ENCODE peak calls at places on chromosomes 2 and 18, in nine cellular contexts. One of them, this sample, is unnamed.

GRCh38 chr2:143901185-143901842 is 618.6 kb downstream of the ZEB2 start:
- DNase-seq in body of pancreas: no peak
- DNase-seq in CD8-positive, alpha-beta T cell: no peak
- DNase-seq in GM23338: no peak
- DNase-seq in GM12865: peak
- DNase-seq in A549: no peak
- DNase-seq in choroid plexus epithelial cell: peak
- DNase-seq in AG04449: peak
- DNase-seq in astrocyte of the spinal cord: peak
- DNase-seq in this sample: peak

GRCh38 chr2:29616569-29616968 is 304.8 kb downstream of the ALK start:
- DNase-seq in AG04449: no peak
- DNase-seq in GM23338: no peak
- DNase-seq in choroid plexus epithelial cell: no peak
- DNase-seq in body of pancreas: no peak
- DNase-seq in astrocyte of the spinal cord: no peak
- DNase-seq in A549: no peak
- DNase-seq in GM12865: no peak
- DNase-seq in CD8-positive, alpha-beta T cell: no peak
- DNase-seq in this sample: no peak

GRCh38 chr2:285506-285905 is 2.4 kb downstream of the ALKAL2 start:
- DNase-seq in body of pancreas: no peak
- DNase-seq in AG04449: peak
- DNase-seq in GM23338: peak
- DNase-seq in CD8-positive, alpha-beta T cell: no peak
- DNase-seq in GM12865: no peak
- DNase-seq in A549: no peak
- DNase-seq in choroid plexus epithelial cell: peak
- DNase-seq in astrocyte of the spinal cord: peak
- DNase-seq in this sample: no peak

GRCh38 chr18:50624981-50625380 is 65.1 kb downstream of the MAPK4 start:
- DNase-seq in GM12865: no peak
- DNase-seq in AG04449: no peak
- DNase-seq in choroid plexus epithelial cell: no peak
- DNase-seq in GM23338: no peak
- DNase-seq in astrocyte of the spinal cord: no peak
- DNase-seq in body of pancreas: no peak
- DNase-seq in CD8-positive, alpha-beta T cell: no peak
- DNase-seq in A549: no peak
- DNase-seq in this sample: no peak

GRCh38 chr18:63829886-63830285 is 54.7 kb downstream of the SERPINB7 start:
- DNase-seq in GM12865: no peak
- DNase-seq in CD8-positive, alpha-beta T cell: no peak
- DNase-seq in AG04449: no peak
- DNase-seq in choroid plexus epithelial cell: no peak
- DNase-seq in GM23338: no peak
- DNase-seq in astrocyte of the spinal cord: no peak
- DNase-seq in A549: no peak
- DNase-seq in body of pancreas: no peak
- DNase-seq in this sample: no peak

GRCh38 chr2:192126912-192127311 is 67.8 kb downstream of the TMEFF2 start:
- DNase-seq in A549: no peak
- DNase-seq in astrocyte of the spinal cord: no peak
- DNase-seq in body of pancreas: no peak
- DNase-seq in GM23338: no peak
- DNase-seq in AG04449: no peak
- DNase-seq in choroid plexus epithelial cell: no peak
- DNase-seq in GM12865: no peak
- DNase-seq in CD8-positive, alpha-beta T cell: no peak
- DNase-seq in this sample: no peak

GRCh38 chr2:181615086-181615635 is 41.7 kb downstream of the CERKL start:
- DNase-seq in astrocyte of the spinal cord: no peak
- DNase-seq in CD8-positive, alpha-beta T cell: no peak
- DNase-seq in AG04449: no peak
- DNase-seq in choroid plexus epithelial cell: no peak
- DNase-seq in GM12865: no peak
- DNase-seq in GM23338: no peak
- DNase-seq in body of pancreas: no peak
- DNase-seq in A549: no peak
- DNase-seq in this sample: no peak

GRCh38 chr2:85768713-85769112 is 14.9 kb downstream of the ATOH8 start:
- DNase-seq in GM23338: peak
- DNase-seq in AG04449: no peak
- DNase-seq in choroid plexus epithelial cell: peak
- DNase-seq in GM12865: no peak
- DNase-seq in body of pancreas: peak
- DNase-seq in A549: no peak
- DNase-seq in CD8-positive, alpha-beta T cell: no peak
- DNase-seq in astrocyte of the spinal cord: peak
- DNase-seq in this sample: no peak

DNA sequence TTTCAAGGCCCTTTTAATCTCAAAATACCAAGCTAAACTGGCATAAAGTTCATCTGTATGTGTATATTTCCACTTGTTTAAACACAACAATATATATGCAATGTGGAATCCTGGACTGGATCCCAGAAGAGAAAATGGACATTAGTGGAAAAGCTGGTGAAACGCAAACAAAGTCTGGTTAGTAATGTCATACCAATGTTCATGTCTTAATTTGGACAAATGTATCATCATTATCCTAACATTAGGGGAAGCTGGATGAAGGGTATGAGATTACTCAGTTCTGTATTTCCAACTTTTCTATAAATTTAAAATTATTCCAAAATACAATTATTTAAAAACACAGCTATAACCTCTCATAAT is 3.8 kb downstream of the SP3 start:
- DNase-seq in AG04449: no peak
- DNase-seq in GM12865: no peak
- DNase-seq in GM23338: no peak
- DNase-seq in body of pancreas: no peak
- DNase-seq in choroid plexus epithelial cell: no peak
- DNase-seq in CD8-positive, alpha-beta T cell: no peak
- DNase-seq in astrocyte of the spinal cord: peak
- DNase-seq in A549: no peak
- DNase-seq in this sample: no peak
- H3K4me3 ChIP-seq in AG04449: no peak
- H3K4me3 ChIP-seq in GM12865: peak
- H3K4me3 ChIP-seq in GM23338: peak
- H3K4me3 ChIP-seq in body of pancreas: no peak
- H3K4me3 ChIP-seq in choroid plexus epithelial cell: no peak
- H3K4me3 ChIP-seq in CD8-positive, alpha-beta T cell: no peak
- H3K4me3 ChIP-seq in astrocyte of the spinal cord: no peak
- H3K4me3 ChIP-seq in A549: peak
- H3K4me3 ChIP-seq in this sample: no peak

DNA sequence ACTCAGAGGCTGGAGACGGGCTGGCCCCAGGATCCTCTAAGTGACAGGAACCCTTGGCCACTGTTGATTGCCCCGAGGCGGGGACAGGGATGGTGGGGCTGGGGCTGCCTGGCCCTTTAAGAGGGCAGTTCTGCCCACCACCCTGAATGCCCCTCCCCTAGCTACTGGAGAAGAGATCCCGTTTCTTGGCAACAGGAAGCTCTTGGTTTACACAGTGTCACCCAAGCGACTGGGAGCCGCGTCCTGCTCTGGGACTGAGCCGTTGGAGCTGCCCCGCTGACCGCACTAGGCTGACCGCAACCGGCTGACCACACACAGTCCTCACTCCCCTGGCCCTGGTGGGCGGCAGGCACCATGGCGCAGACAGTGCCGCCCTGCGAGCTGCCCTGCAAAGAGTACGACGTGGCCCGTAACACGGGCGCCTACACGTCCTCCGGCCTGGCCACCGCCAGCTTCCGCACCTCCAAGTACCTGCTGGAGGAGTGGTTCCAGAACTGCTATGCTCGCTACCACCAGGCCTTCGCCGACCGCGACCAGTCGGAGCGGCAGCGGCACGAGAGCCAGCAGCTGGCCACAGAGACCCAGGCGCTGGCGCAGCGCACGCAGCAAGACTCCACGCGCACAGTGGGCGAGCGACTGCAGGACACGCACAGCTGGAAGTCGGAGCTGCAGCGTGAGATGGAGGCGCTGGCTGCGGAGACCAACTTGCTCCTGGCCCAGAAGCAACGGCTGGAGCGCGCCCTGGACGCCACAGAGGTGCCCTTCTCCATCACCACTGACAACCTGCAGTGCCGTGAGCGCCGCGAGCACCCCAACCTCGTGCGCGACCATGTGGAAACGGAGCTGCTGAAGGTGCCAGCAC is at the start of gene TEKT4:
- DNase-seq in body of pancreas: peak
- DNase-seq in GM23338: peak
- DNase-seq in choroid plexus epithelial cell: no peak
- DNase-seq in A549: no peak
- DNase-seq in astrocyte of the spinal cord: no peak
- DNase-seq in GM12865: no peak
- DNase-seq in CD8-positive, alpha-beta T cell: no peak
- DNase-seq in AG04449: no peak
- DNase-seq in this sample: peak
- H3K4me3 ChIP-seq in body of pancreas: no peak
- H3K4me3 ChIP-seq in GM23338: peak
- H3K4me3 ChIP-seq in choroid plexus epithelial cell: no peak
- H3K4me3 ChIP-seq in A549: peak
- H3K4me3 ChIP-seq in astrocyte of the spinal cord: no peak
- H3K4me3 ChIP-seq in GM12865: no peak
- H3K4me3 ChIP-seq in CD8-positive, alpha-beta T cell: no peak
- H3K4me3 ChIP-seq in AG04449: no peak
- H3K4me3 ChIP-seq in this sample: peak

DNA sequence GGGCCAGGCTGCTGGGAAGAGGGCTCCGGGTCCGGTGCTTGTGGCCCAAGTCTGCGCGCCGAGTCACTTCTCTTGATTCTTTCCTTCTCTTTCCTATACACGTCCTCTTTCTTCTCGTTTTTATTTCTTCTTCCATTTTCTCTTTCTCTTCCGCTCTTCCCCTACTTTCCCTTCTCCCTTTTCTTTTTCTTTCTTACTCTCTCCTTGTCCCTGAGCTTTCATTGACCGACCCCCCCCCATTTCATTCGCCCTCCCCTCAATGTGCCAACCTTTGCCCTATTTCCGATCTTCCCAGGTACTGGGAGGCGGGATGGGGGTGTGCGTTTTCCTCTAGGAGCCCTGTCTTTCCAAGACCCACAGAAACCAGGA is 1.8 kb downstream of the ONECUT2 start:
- DNase-seq in CD8-positive, alpha-beta T cell: no peak
- DNase-seq in GM12865: no peak
- DNase-seq in GM23338: no peak
- DNase-seq in choroid plexus epithelial cell: no peak
- DNase-seq in AG04449: no peak
- DNase-seq in A549: no peak
- DNase-seq in astrocyte of the spinal cord: no peak
- DNase-seq in body of pancreas: no peak
- DNase-seq in this sample: no peak
- H3K4me3 ChIP-seq in CD8-positive, alpha-beta T cell: no peak
- H3K4me3 ChIP-seq in GM12865: no peak
- H3K4me3 ChIP-seq in GM23338: peak
- H3K4me3 ChIP-seq in choroid plexus epithelial cell: no peak
- H3K4me3 ChIP-seq in AG04449: no peak
- H3K4me3 ChIP-seq in A549: peak
- H3K4me3 ChIP-seq in astrocyte of the spinal cord: no peak
- H3K4me3 ChIP-seq in body of pancreas: peak
- H3K4me3 ChIP-seq in this sample: no peak

GRCh38 chr2:236177967-236178909 is 10.1 kb upstream of the GBX2 start:
- DNase-seq in CD8-positive, alpha-beta T cell: no peak
- DNase-seq in GM23338: peak
- DNase-seq in astrocyte of the spinal cord: peak
- DNase-seq in GM12865: no peak
- DNase-seq in choroid plexus epithelial cell: peak
- DNase-seq in AG04449: no peak
- DNase-seq in body of pancreas: peak
- DNase-seq in A549: peak
- DNase-seq in this sample: no peak
- H3K4me3 ChIP-seq in CD8-positive, alpha-beta T cell: peak
- H3K4me3 ChIP-seq in GM23338: peak
- H3K4me3 ChIP-seq in astrocyte of the spinal cord: peak
- H3K4me3 ChIP-seq in GM12865: no peak
- H3K4me3 ChIP-seq in choroid plexus epithelial cell: peak
- H3K4me3 ChIP-seq in AG04449: peak
- H3K4me3 ChIP-seq in body of pancreas: no peak
- H3K4me3 ChIP-seq in A549: peak
- H3K4me3 ChIP-seq in this sample: peak

DNA sequence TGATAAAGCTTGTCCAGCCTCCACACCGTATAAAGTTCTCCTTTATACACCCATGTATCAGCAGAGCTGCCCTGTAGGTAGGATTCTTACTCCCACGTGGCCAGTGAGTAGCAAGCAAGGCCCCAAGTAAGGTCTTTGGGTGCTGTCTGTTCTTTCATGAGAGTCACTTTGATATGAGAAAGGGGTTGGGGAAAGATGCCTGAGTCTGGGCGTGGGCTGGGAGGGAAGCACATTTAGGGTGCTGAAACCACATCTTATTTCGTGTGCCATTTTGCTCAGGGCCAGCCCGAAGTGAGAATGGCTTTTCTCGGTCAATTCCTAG is 440 bp upstream of the ITPRIPL1 start:
- DNase-seq in astrocyte of the spinal cord: no peak
- DNase-seq in AG04449: no peak
- DNase-seq in GM23338: no peak
- DNase-seq in GM12865: no peak
- DNase-seq in A549: no peak
- DNase-seq in CD8-positive, alpha-beta T cell: no peak
- DNase-seq in body of pancreas: no peak
- DNase-seq in choroid plexus epithelial cell: no peak
- DNase-seq in this sample: no peak
- H3K4me3 ChIP-seq in astrocyte of the spinal cord: peak
- H3K4me3 ChIP-seq in AG04449: peak
- H3K4me3 ChIP-seq in GM23338: peak
- H3K4me3 ChIP-seq in GM12865: peak
- H3K4me3 ChIP-seq in A549: no peak
- H3K4me3 ChIP-seq in CD8-positive, alpha-beta T cell: peak
- H3K4me3 ChIP-seq in body of pancreas: no peak
- H3K4me3 ChIP-seq in choroid plexus epithelial cell: peak
- H3K4me3 ChIP-seq in this sample: peak

This sample was measured in kidney epithelial cell.